ENCODE peak calls at places on chromosomes 5 and 9, in nine cellular contexts. F is H1, U is spleen, T is GM23338, R is stomach, Z is breast epithelium, S is Panc1, J is transverse colon, M is upper lobe of left lung. V is an unnamed sample.

GRCh38 chr9:104082147-104082546 is 12.0 kb upstream of the SMC2 start:
- DNase-seq in F (no peak), J (no peak), M (no peak), U (no peak), T (no peak), S (no peak), R (no peak), Z (no peak), V (no peak)

GRCh38 chr9:93119953-93120845 is 13.9 kb downstream of the NINJ1 start:
- DNase-seq in J (peak), S (no peak), M (peak), Z (peak), F (no peak), R (peak), U (peak), T (peak), V (peak)

GRCh38 chr5:173741729-173742431 is 125.4 kb upstream of the BOD1 start:
- DNase-seq in U (no peak), M (no peak), T (no peak), R (no peak), J (no peak), F (no peak), S (no peak), Z (no peak), V (no peak)

GRCh38 chr9:35666547-35666946 is 1.6 kb upstream of the ARHGEF39 start:
- DNase-seq in F (no peak), U (no peak), Z (no peak), T (no peak), S (no peak), J (no peak), R (no peak), M (no peak), V (no peak)

GRCh38 chr5:135488727-135489465 is 36.7 kb upstream of the TIFAB start:
- DNase-seq in T (peak), M (peak), F (peak), U (no peak), R (no peak), J (no peak), Z (no peak), S (no peak), V (no peak)

GRCh38 chr9:134040176-134040565 is 14.9 kb downstream of the BRD3OS start:
- DNase-seq in R (no peak), Z (no peak), F (no peak), J (no peak), T (no peak), S (no peak), U (peak), M (peak), V (no peak)

GRCh38 chr9:116243708-116244107 is 90.1 kb downstream of the PAPPA start:
- DNase-seq in M (no peak), U (no peak), J (no peak), T (no peak), R (no peak), Z (no peak), F (no peak), S (no peak), V (no peak)

GRCh38 chr5:142748568-142749249 is 21.5 kb upstream of the ARHGAP26 start:
- DNase-seq in T (peak), Z (peak), S (peak), U (peak), F (peak), J (peak), R (peak), M (no peak), V (no peak)

GRCh38 chr5:1552469-1553255 is 28.9 kb upstream of the LPCAT1 start:
- DNase-seq in F (peak), M (peak), T (peak), S (no peak), J (peak), Z (peak), U (no peak), R (no peak), V (peak)

GRCh38 chr5:88845081-88845697 is 37.8 kb downstream of the MEF2C start:
- DNase-seq in S (no peak), J (no peak), Z (no peak), R (no peak), T (no peak), M (no peak), U (no peak), F (no peak), V (no peak)

GRCh38 chr9:87405677-87406544 is 91.8 kb upstream of the DAPK1 start:
- DNase-seq in S (no peak), R (no peak), M (no peak), U (no peak), J (no peak), Z (no peak), F (no peak), T (no peak), V (peak)

GRCh38 chr5:73994963-73995362 is 369.0 kb downstream of the ARHGEF28 start:
- DNase-seq in Z (no peak), U (no peak), T (peak), M (no peak), F (no peak), J (no peak), S (no peak), R (no peak), V (no peak)

GRCh38 chr9:93122721-93123221 is 11.3 kb downstream of the NINJ1 start:
- DNase-seq in S (no peak), J (peak), F (no peak), Z (no peak), R (no peak), U (peak), M (no peak), T (no peak), V (peak)

GRCh38 chr5:144267961-144268513 is 97.4 kb downstream of the KCTD16 start:
- DNase-seq in T (no peak), R (no peak), F (no peak), U (no peak), S (no peak), M (no peak), Z (no peak), J (no peak), V (no peak)

GRCh38 chr5:172453206-172453985 is 929 bp downstream of the SH3PXD2B start:
- DNase-seq in U (no peak), R (peak), J (peak), F (peak), T (peak), M (no peak), Z (no peak), S (no peak), V (peak)

GRCh38 chr5:123882305-123882704 is 370.3 kb downstream of the CSNK1G3 start:
- DNase-seq in F (no peak), R (no peak), Z (no peak), M (no peak), J (no peak), T (no peak), U (no peak), S (no peak), V (no peak)

GRCh38 chr5:115324021-115324420 is 27.6 kb upstream of the CCDC112 start:
- DNase-seq in U (no peak), M (no peak), Z (no peak), J (no peak), F (no peak), R (no peak), T (no peak), S (no peak), V (no peak)

GRCh38 chr5:37847978-37848425 is 8.2 kb upstream of the GDNF start:
- DNase-seq in M (no peak), U (no peak), T (no peak), S (no peak), F (no peak), Z (no peak), R (no peak), J (no peak), V (no peak)

GRCh38 chr9:4223434-4223833 is 76.4 kb downstream of the GLIS3 start:
- DNase-seq in Z (no peak), M (no peak), U (no peak), S (no peak), F (no peak), T (no peak), J (no peak), R (no peak), V (no peak)

GRCh38 chr9:99793528-99793927 is 28.2 kb upstream of the NR4A3 start:
- DNase-seq in U (no peak), J (no peak), F (no peak), R (no peak), S (no peak), Z (no peak), M (no peak), T (no peak), V (no peak)

GRCh38 chr5:560792-561166 is 36.5 kb upstream of the SLC9A3 start:
- DNase-seq in M (peak), F (no peak), R (no peak), S (no peak), J (no peak), T (no peak), Z (no peak), U (no peak), V (peak)

GRCh38 chr5:131533844-131534243 is 101.2 kb downstream of the RAPGEF6 start:
- DNase-seq in F (no peak), M (no peak), S (no peak), Z (no peak), R (no peak), J (no peak), T (peak), U (no peak), V (no peak)

GRCh38 chr9:34659592-34660253 is 2.7 kb downstream of the CCL27 start:
- DNase-seq in F (no peak), Z (no peak), U (no peak), S (no peak), R (no peak), J (peak), T (no peak), M (peak), V (no peak)

GRCh38 chr9:87102131-87102530 is 154.8 kb upstream of the GAS1 start:
- DNase-seq in R (no peak), F (no peak), Z (no peak), J (no peak), M (no peak), T (no peak), U (no peak), S (no peak), V (no peak)

GRCh38 chr5:139388198-139388821 is 1.4 kb downstream of the MZB1 start:
- DNase-seq in Z (peak), U (peak), S (no peak), R (peak), T (peak), J (peak), F (no peak), M (no peak), V (no peak)

GRCh38 chr9:87077986-87078385 is 130.7 kb upstream of the GAS1 start:
- DNase-seq in T (no peak), U (no peak), F (no peak), Z (no peak), M (no peak), S (no peak), R (no peak), J (no peak), V (no peak)

GRCh38 chr9:34446468-34446891 is 11.9 kb downstream of the FAM219A start:
- DNase-seq in T (no peak), Z (no peak), J (no peak), F (no peak), R (no peak), S (no peak), U (no peak), M (no peak), V (no peak)

GRCh38 chr5:57937025-57937424 is 454.4 kb upstream of the ACTBL2 start:
- DNase-seq in T (no peak), J (no peak), R (no peak), F (no peak), S (no peak), U (no peak), Z (no peak), M (no peak), V (no peak)

GRCh38 chr9:126624912-126625311 is 11.2 kb downstream of the LMX1B start:
- DNase-seq in S (no peak), M (peak), T (peak), R (no peak), J (no peak), Z (no peak), U (no peak), F (no peak), V (no peak)

GRCh38 chr9:126623667-126624452 is 10.1 kb downstream of the LMX1B start:
- DNase-seq in Z (no peak), S (no peak), F (peak), T (peak), R (no peak), U (no peak), J (no peak), M (peak), V (no peak)

GRCh38 chr9:126624453-126624872 is 10.7 kb downstream of the LMX1B start:
- DNase-seq in Z (no peak), M (peak), J (no peak), U (no peak), F (no peak), S (no peak), T (peak), R (no peak), V (no peak)

GRCh38 chr9:126626117-126627022 is 12.6 kb downstream of the LMX1B start:
- DNase-seq in S (no peak), Z (no peak), M (peak), U (no peak), R (no peak), F (peak), T (peak), J (no peak), V (no peak)

DNA sequence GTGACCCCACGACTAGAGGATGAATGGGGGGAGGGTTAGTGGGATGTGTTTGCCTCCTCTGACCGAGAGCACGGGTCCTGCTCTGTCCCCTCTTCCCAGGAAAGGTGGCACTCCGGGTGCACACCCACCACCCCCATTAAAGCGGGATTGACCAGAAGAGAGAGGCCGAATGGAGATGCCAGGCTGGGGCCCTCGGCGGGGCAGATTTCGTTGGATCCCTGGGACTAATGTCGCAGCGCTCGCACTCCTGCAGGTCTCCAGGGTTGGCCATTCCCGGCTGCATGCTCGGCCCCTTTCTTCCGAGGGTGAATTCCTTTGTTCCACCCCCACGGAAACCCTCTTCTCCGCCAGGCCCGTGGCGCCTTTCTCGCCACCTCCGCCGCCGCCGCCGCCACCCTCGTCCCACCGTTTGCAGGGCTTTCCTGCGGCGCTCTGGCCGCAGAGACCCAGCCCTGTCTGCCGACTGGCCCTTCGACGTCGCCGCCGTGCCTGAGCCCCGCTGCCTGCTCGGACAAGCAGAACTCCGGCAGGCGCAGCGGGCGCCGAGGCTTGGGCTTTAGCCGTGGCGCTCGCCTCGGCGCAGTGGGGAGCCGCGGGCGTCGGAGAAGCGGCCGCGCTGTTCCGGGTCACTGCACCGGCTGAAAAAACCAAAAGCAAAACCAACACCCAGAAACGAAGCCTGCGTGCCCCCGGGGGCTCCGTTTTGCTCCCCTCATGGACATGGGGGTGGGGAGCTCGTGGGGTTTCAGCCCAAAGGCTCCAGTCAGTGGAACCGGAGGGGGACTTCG is 11.8 kb downstream of the LMX1B start:
- DNase-seq in J (no peak), M (peak), T (peak), S (no peak), Z (no peak), R (no peak), U (no peak), F (peak), V (no peak)
- H3K4me3 ChIP-seq in J (peak), M (peak), T (peak), S (no peak), Z (peak), R (peak), U (peak), F (peak), V (no peak)

DNA sequence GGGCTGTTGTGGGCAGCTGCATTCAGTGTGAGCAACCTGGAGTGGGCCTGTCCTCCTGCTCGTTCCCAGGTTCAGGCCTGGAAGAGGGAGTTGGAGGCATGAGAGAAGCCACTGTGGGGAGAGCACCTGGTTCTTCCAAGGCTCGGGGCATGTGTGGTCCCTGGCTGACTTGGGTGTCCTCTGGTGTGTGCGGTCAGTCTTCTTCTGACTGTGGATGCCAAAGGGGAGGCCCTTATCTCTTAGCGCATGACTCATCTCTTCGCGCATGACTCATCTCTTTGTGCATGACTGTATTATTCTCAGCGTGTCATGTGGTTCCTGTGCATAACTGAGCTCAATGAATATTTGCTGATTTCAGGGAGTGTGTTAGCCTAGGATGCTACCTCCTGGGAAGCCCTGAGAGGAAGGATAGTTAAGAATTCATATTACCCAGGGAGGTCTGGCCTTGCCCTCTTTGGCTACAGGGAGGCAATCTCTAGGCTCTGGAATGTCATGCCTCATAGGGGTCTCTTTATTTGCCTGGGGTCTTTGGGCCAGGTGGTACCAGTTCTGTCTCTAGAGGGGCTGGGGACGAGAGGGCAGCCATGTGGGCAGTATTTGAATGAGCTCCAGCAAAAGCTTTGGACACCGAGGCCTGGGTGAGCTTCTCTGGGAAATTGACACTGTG is 188.7 kb downstream of the HSPA4 start:
- DNase-seq in S (peak), R (peak), Z (peak), J (no peak), T (no peak), U (peak), M (no peak), F (no peak), V (no peak)
- TF ChIP-seq POLR2AphosphoS5 in S (peak), R (peak), Z (no peak), J (no peak), T (no peak), U (no peak), M (no peak), F (no peak), V (no peak)

DNA sequence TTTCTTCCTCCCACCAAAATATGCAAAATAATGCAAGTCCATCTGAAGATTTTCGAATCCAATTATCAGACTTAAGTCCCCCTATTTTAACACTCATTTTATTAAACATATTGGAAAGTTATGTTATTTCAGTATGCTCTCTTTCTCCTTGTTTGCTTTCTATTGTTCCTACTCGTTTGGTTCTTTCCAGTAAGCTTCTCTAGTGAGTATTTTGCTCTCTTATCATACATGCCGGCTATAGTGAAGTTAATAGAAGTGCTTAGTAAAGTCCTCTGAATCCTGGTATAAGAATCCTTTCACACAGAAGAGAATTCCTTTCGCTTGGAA is 496 bp downstream of the ALDH1A1 start:
- DNase-seq in J (no peak), U (no peak), T (no peak), R (no peak), S (no peak), F (no peak), M (no peak), Z (no peak), V (no peak)
- H3K4me3 ChIP-seq in J (peak), U (peak), T (no peak), R (peak), S (no peak), F (no peak), M (peak), Z (peak), V (peak)

DNA sequence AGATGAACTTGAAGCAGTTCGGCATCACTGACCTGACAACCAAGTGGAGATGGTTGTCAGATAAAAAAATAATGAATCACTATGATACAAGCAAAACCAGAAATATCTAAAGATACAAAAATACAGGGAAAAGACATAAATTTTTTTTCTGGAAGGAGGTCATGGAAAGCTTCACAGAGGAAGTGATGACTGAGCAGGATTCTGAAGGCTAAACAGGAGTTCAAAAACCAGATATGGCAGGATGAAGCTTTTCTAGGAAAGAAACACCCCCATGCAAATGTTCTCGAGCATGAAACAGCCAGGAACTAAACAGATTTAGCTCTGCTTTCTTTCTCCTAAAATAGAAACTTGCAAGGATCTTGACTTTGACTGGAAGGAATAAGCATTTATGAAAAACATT is 60.7 kb upstream of the IFNE start:
- DNase-seq in J (no peak), T (no peak), M (no peak), U (no peak), R (no peak), Z (no peak), F (no peak), S (no peak), V (no peak)
- TF ChIP-seq POLR2AphosphoS5 in J (no peak), T (no peak), M (no peak), U (no peak), R (no peak), Z (no peak), F (no peak), S (no peak), V (no peak)

GRCh38 chr5:5736007-5736406 is 313.5 kb downstream of the ICE1 start:
- DNase-seq in S (no peak), U (no peak), J (no peak), F (no peak), T (no peak), Z (no peak), R (no peak), M (no peak), V (no peak)
- H3K4me3 ChIP-seq in S (no peak), U (no peak), J (no peak), F (no peak), T (no peak), Z (no peak), R (no peak), M (no peak), V (no peak)

GRCh38 chr5:153534102-153534501 is 43.6 kb downstream of the GRIA1 start:
- DNase-seq in R (no peak), M (no peak), S (no peak), J (no peak), F (no peak), T (no peak), U (no peak), Z (no peak), V (no peak)
- TF ChIP-seq POLR2AphosphoS5 in R (no peak), M (no peak), S (no peak), J (no peak), F (no peak), T (no peak), U (no peak), Z (no peak), V (no peak)

DNA sequence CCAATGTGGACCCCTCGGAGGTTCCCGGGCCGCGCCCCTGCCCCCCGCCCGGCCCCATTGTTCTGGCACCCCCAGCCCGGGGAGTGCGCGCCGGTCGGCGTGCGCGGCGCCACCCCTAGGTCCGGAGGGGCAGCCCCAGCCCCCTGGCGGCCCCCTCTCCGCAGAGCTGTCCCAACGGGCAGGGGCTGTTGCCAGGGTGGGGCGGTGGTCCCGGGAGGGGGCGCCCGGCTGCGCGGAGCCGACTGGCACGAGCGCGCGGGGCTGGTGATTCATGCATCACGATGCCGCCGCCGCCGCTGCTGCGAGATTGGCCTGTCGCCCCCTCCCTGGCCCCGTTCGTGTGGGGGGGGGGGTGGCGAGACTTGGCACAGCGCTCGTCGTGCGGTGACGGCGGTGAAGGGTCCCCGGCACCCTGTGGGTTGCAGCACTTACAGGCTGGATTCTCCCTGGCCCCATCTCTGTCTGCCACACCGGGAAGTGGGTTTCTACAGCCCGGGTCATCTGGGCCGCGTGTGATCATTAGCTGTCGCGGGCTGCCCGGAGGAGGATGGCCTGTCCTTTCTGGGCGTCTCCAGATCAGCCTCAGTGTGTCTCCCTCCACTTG is 756 bp downstream of the NCS1 start:
- DNase-seq in Z (no peak), U (no peak), J (no peak), R (no peak), F (no peak), M (peak), S (no peak), T (no peak), V (peak)
- H3K4me3 ChIP-seq in Z (peak), U (no peak), J (peak), R (peak), F (peak), M (peak), S (peak), T (peak), V (peak)

GRCh38 chr5:91367908-91368648 is 15.0 kb downstream of the ARRDC3 start:
- DNase-seq in S (no peak), J (no peak), R (no peak), Z (no peak), F (no peak), U (no peak), T (no peak), M (no peak), V (no peak)
- TF ChIP-seq POLR2AphosphoS5 in S (no peak), J (no peak), R (no peak), Z (no peak), F (peak), U (no peak), T (no peak), M (no peak), V (no peak)

GRCh38 chr9:122159925-122160246 is 178 bp downstream of the MORN5 start:
- DNase-seq in U (no peak), R (no peak), J (no peak), T (no peak), F (no peak), Z (no peak), M (no peak), S (no peak), V (no peak)
- H3K4me3 ChIP-seq in U (peak), R (peak), J (peak), T (peak), F (peak), Z (peak), M (peak), S (peak), V (peak)

V was measured in sigmoid colon.